ENCODE peak calls at places on chromosomes 11 and 22, in nine cellular contexts. K is left ventricle myocardium inferior, V is sigmoid colon, R is upper lobe of right lung, M is right lobe of liver, E is PC-3, W is heart right ventricle, Z is A549, X is endothelial cell of umbilical vein. L is an unnamed sample.
A peak's percentile ranks its signal among the peaks of the same experiment; 100 is the strongest.

GRCh38 chr11:120564573-120565301 is 53.2 kb downstream of the GRIK4 start:
- DNase-seq in K (peak; percentile 45), V (no peak), R (no peak), M (no peak), E (no peak), W (peak; percentile 50), Z (no peak), X (peak; percentile 45), L (no peak)

GRCh38 chr11:77515483-77515882 is 41.6 kb upstream of the PAK1 start:
- DNase-seq in K (no peak), V (no peak), R (no peak), M (no peak), E (peak; percentile 98), W (no peak), Z (peak; percentile 64), X (peak; percentile 21), L (no peak)

GRCh38 chr11:18791175-18792065 is at the start of gene PTPN5:
- DNase-seq in K (no peak), V (no peak), R (no peak), M (no peak), E (no peak), W (no peak), Z (peak; percentile 34), X (no peak), L (no peak)

GRCh38 chr22:40638261-40638660 is 1.7 kb upstream of the MRTFA start:
- DNase-seq in K (no peak), V (peak; percentile 67), R (peak; percentile 37), M (peak; percentile 41), E (peak; percentile 84), W (no peak), Z (no peak), X (no peak), L (no peak)

GRCh38 chr11:33835143-33835878 is 56.6 kb downstream of the LMO2 start:
- DNase-seq in K (no peak), V (no peak), R (no peak), M (no peak), E (peak; percentile 63), W (no peak), Z (peak; percentile 69), X (peak; percentile 37), L (no peak)

GRCh38 chr11:65786008-65786785 is 666 bp upstream of the OVOL1 start:
- DNase-seq in K (no peak), V (no peak), R (peak; percentile 75), M (no peak), E (no peak), W (no peak), Z (no peak), X (no peak), L (no peak)

GRCh38 chr11:133343951-133344350 is 188.3 kb downstream of the OPCML start:
- DNase-seq in K (no peak), V (no peak), R (no peak), M (no peak), E (no peak), W (no peak), Z (no peak), X (no peak), L (peak; percentile 4)

GRCh38 chr11:59289356-59289755 is 69.3 kb upstream of the OR5AN1 start:
- DNase-seq in K (no peak), V (no peak), R (no peak), M (peak; percentile 57), E (no peak), W (no peak), Z (no peak), X (no peak), L (no peak)

GRCh38 chr11:60193687-60194433 is 11.0 kb upstream of the MS4A6A start:
- DNase-seq in K (no peak), V (no peak), R (no peak), M (peak; percentile 68), E (peak; percentile 89), W (no peak), Z (peak; percentile 60), X (peak; percentile 98), L (peak; percentile 27)

GRCh38 chr11:68297052-68297378 is 15.4 kb upstream of the LRP5 start:
- DNase-seq in K (no peak), V (no peak), R (no peak), M (no peak), E (no peak), W (no peak), Z (no peak), X (no peak), L (no peak)

GRCh38 chr11:61682093-61682732 is 2.0 kb downstream of the DAGLA start:
- DNase-seq in K (peak; percentile 63), V (peak; percentile 81), R (no peak), M (no peak), E (peak; percentile 84), W (peak; percentile 56), Z (no peak), X (peak; percentile 71), L (no peak)

GRCh38 chr11:70263363-70263762 is 7.1 kb upstream of the PPFIA1 start:
- DNase-seq in K (no peak), V (no peak), R (no peak), M (no peak), E (no peak), W (no peak), Z (no peak), X (no peak), L (no peak)

GRCh38 chr11:30017467-30017895 is 651 bp upstream of the KCNA4 start:
- DNase-seq in K (no peak), V (no peak), R (no peak), M (no peak), E (no peak), W (no peak), Z (no peak), X (no peak), L (no peak)

GRCh38 chr11:94773842-94774241 is 5.7 kb downstream of the AMOTL1 start:
- DNase-seq in K (no peak), V (no peak), R (no peak), M (no peak), E (no peak), W (no peak), Z (no peak), X (no peak), L (no peak)
- H3K4me3 ChIP-seq in K (no peak overlapping the region), V (no peak overlapping the region), R (no peak overlapping the region), M (no peak overlapping the region), E (no peak overlapping the region), W (no peak overlapping the region), Z (no peak overlapping the region), X (no peak overlapping the region), L (no peak overlapping the region)

DNA sequence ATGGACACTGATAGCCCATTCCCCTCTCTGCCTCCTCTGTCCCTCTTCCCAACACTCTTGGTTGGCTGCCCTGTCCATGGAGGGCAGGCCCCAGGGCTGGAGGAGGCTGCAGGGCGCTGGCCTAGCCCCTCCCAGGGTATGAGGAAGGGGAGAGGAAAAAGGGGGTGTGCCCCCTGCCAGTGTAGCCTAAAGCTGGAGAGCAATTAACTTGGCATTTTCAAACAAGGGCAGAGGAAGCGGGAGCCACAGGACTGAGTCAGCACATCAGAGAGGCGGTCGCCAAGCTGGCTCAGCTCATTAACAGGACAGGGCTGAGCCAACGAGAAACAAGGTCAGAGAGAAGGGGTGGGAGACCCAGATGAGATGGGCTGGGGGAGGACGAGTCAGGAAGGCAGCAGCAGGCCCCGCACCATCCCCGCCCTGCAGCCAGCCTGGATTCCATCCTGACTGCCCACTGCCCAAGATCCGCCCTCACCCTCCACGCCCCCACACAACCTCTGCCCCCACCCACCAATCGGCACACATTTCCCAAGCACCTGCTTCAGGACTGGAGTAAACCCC is 76.3 kb downstream of the BUD13 start:
- DNase-seq in K (no peak), V (peak; percentile 37), R (no peak), M (peak; percentile 33), E (peak; percentile 81), W (no peak), Z (no peak), X (no peak), L (no peak)
- H3K4me1 ChIP-seq in K (no peaks in the 10 kb centered on the region), V (no peaks in the 10 kb centered on the region), R (no peaks in the 10 kb centered on the region), M (no peaks in the 10 kb centered on the region), E (peaks cover 42% of the 10 kb centered on the region), W (no peaks in the 10 kb centered on the region), Z (no peaks in the 10 kb centered on the region), X (no peaks in the 10 kb centered on the region), L (peaks cover 3% of the 10 kb centered on the region)

GRCh38 chr22:31122532-31123291 is at the start of gene INPP5J:
- DNase-seq in K (peak; percentile 59), V (peak; percentile 87), R (peak; percentile 74), M (no peak), E (peak; percentile 44), W (peak; percentile 51), Z (peak; percentile 24), X (no peak), L (no peak)
- H3K4me3 ChIP-seq in K (peak within 1 kb of the TSS; percentile 72), V (peak within 1 kb of the TSS; percentile 41), R (peak within 1 kb of the TSS; percentile 47), M (peak within 1 kb of the TSS; percentile 36), E (peak within 1 kb of the TSS; percentile 66), W (peak within 1 kb of the TSS; percentile 47), Z (peak within 1 kb of the TSS; percentile 62), X (no peak within 1 kb of the TSS), L (peak within 1 kb of the TSS; percentile 39)

GRCh38 chr22:32409977-32410376 is 2.1 kb downstream of the RTCB start:
- DNase-seq in K (no peak), V (no peak), R (no peak), M (no peak), E (no peak), W (no peak), Z (no peak), X (no peak), L (no peak)
- H3K4me1 ChIP-seq in K (peaks cover 46% of the 10 kb centered on the region), V (peaks cover 31% of the 10 kb centered on the region), R (peaks cover 21% of the 10 kb centered on the region), M (peaks cover 12% of the 10 kb centered on the region), E (peaks cover 16% of the 10 kb centered on the region), W (peaks cover 16% of the 10 kb centered on the region), Z (peaks cover 7% of the 10 kb centered on the region), X (peaks cover 14% of the 10 kb centered on the region), L (peaks cover 2% of the 10 kb centered on the region)

DNA sequence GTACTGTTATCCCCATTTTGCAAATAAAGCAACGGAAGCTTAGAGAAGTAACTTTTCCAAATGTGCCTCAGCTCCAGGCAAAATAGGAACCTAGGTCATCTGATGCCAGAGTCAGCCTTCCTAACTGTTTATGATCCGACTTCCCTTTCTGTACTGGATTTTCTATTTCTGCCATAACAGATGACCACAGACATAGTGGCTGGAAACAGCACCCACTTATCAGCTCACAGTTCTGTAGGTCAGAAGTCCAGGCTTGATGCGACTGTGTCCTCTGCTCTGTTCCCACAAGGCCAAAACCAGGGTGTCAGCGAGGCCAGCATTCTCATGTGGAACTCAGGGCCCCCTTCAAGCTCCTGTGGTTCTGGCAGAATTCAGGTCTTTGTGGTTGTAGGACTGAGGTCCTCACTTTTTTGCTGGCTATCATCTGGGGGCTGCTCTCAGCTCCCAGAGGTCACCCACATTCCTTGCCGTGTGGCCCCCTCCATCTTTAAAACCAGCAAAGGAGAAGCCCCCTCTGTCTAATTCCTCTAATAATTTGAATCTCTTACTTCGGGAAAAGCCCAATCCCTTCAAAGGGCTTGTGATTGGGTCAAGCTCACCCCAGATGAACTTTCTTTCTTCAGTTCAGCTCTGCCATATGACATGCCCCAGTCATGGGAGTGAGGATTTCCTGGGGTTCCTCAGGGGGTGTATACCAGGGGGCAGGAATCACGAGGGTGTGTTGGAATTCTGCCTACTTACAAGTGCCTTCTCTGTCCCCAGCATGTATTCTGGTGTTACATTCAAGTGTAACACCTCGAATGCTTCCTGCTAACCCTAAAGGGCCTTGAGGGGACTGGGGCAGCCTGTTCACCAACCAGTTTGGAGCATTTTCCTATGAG is 15.3 kb downstream of the KCNJ5 start:
- DNase-seq in K (no peak), V (no peak), R (no peak), M (no peak), E (no peak), W (no peak), Z (no peak), X (no peak), L (no peak)
- H3K4me3 ChIP-seq in K (peak overlapping the region; percentile 74), V (peak overlapping the region; percentile 51), R (peak overlapping the region; percentile 60), M (no peak overlapping the region), E (peak overlapping the region; percentile 85), W (no peak overlapping the region), Z (peak overlapping the region; percentile 64), X (no peak overlapping the region), L (no peak overlapping the region)